ENCODE peak calls at places on chromosomes 12 and 14, in six cellular contexts. One of them, this sample, is unnamed.

GRCh38 chr14:54102051-54102456 is 145.4 kb upstream of the BMP4 start:
- DNase-seq in GM10248: no peak
- DNase-seq in mesothelial cell of epicardium: no peak
- DNase-seq in CD8-positive, alpha-beta memory T cell: no peak
- DNase-seq in HCEC 1CT: no peak
- DNase-seq in HEK293T: no peak
- DNase-seq in this sample: no peak

GRCh38 chr14:73953731-73954130 is 3.6 kb downstream of the COQ6 start:
- DNase-seq in GM10248: no peak
- DNase-seq in mesothelial cell of epicardium: no peak
- DNase-seq in CD8-positive, alpha-beta memory T cell: no peak
- DNase-seq in HCEC 1CT: no peak
- DNase-seq in HEK293T: no peak
- DNase-seq in this sample: no peak

GRCh38 chr14:39977198-39977597 is 545.0 kb upstream of the FBXO33 start:
- DNase-seq in GM10248: no peak
- DNase-seq in mesothelial cell of epicardium: no peak
- DNase-seq in CD8-positive, alpha-beta memory T cell: no peak
- DNase-seq in HCEC 1CT: no peak
- DNase-seq in HEK293T: no peak
- DNase-seq in this sample: no peak

GRCh38 chr12:13342971-13343370 is 146.4 kb downstream of the EMP1 start:
- DNase-seq in GM10248: no peak
- DNase-seq in mesothelial cell of epicardium: no peak
- DNase-seq in CD8-positive, alpha-beta memory T cell: no peak
- DNase-seq in HCEC 1CT: no peak
- DNase-seq in HEK293T: no peak
- DNase-seq in this sample: no peak

GRCh38 chr12:93896962-93897361 is 219.8 kb downstream of the CRADD start:
- DNase-seq in GM10248: no peak
- DNase-seq in mesothelial cell of epicardium: no peak
- DNase-seq in CD8-positive, alpha-beta memory T cell: no peak
- DNase-seq in HCEC 1CT: no peak
- DNase-seq in HEK293T: no peak
- DNase-seq in this sample: no peak

GRCh38 chr12:54413284-54414190 is 5.5 kb downstream of the ITGA5 start:
- DNase-seq in GM10248: peak
- DNase-seq in mesothelial cell of epicardium: no peak
- DNase-seq in CD8-positive, alpha-beta memory T cell: peak
- DNase-seq in HCEC 1CT: peak
- DNase-seq in HEK293T: no peak
- DNase-seq in this sample: no peak

GRCh38 chr14:94971750-94972149 is 185.6 kb downstream of the DICER1 start:
- DNase-seq in GM10248: no peak
- DNase-seq in mesothelial cell of epicardium: no peak
- DNase-seq in CD8-positive, alpha-beta memory T cell: no peak
- DNase-seq in HCEC 1CT: no peak
- DNase-seq in HEK293T: no peak
- DNase-seq in this sample: no peak

GRCh38 chr12:75650989-75651695 is 139.7 kb upstream of the KRR1 start:
- DNase-seq in GM10248: no peak
- DNase-seq in mesothelial cell of epicardium: no peak
- DNase-seq in CD8-positive, alpha-beta memory T cell: no peak
- DNase-seq in HCEC 1CT: no peak
- DNase-seq in HEK293T: no peak
- DNase-seq in this sample: no peak

GRCh38 chr12:108565976-108566375 is 3.6 kb downstream of the ISCU start:
- DNase-seq in GM10248: no peak
- DNase-seq in mesothelial cell of epicardium: no peak
- DNase-seq in CD8-positive, alpha-beta memory T cell: peak
- DNase-seq in HCEC 1CT: peak
- DNase-seq in HEK293T: no peak
- DNase-seq in this sample: peak

GRCh38 chr12:41684997-41685396 is 459.7 kb downstream of the GXYLT1 start:
- DNase-seq in GM10248: no peak
- DNase-seq in mesothelial cell of epicardium: no peak
- DNase-seq in CD8-positive, alpha-beta memory T cell: no peak
- DNase-seq in HCEC 1CT: no peak
- DNase-seq in HEK293T: no peak
- DNase-seq in this sample: no peak

GRCh38 chr12:122099856-122100255 is 21.3 kb downstream of the MLXIP start:
- DNase-seq in GM10248: no peak
- DNase-seq in mesothelial cell of epicardium: no peak
- DNase-seq in CD8-positive, alpha-beta memory T cell: no peak
- DNase-seq in HCEC 1CT: no peak
- DNase-seq in HEK293T: no peak
- DNase-seq in this sample: no peak

GRCh38 chr12:49730568-49731101 is 10.7 kb upstream of the TMBIM6 start:
- DNase-seq in GM10248: no peak
- DNase-seq in mesothelial cell of epicardium: no peak
- DNase-seq in CD8-positive, alpha-beta memory T cell: no peak
- DNase-seq in HCEC 1CT: no peak
- DNase-seq in HEK293T: no peak
- DNase-seq in this sample: no peak

GRCh38 chr14:24441904-24442239 is 704 bp downstream of the SDR39U1 start:
- DNase-seq in GM10248: no peak
- DNase-seq in mesothelial cell of epicardium: no peak
- DNase-seq in CD8-positive, alpha-beta memory T cell: no peak
- DNase-seq in HCEC 1CT: peak
- DNase-seq in HEK293T: no peak
- DNase-seq in this sample: no peak

GRCh38 chr14:38910092-38910491 is 192.9 kb downstream of the SEC23A start:
- DNase-seq in GM10248: no peak
- DNase-seq in mesothelial cell of epicardium: no peak
- DNase-seq in CD8-positive, alpha-beta memory T cell: no peak
- DNase-seq in HCEC 1CT: no peak
- DNase-seq in HEK293T: no peak
- DNase-seq in this sample: no peak

GRCh38 chr12:110367209-110367864 is 36.2 kb downstream of the ANAPC7 start:
- DNase-seq in GM10248: no peak
- DNase-seq in mesothelial cell of epicardium: no peak
- DNase-seq in CD8-positive, alpha-beta memory T cell: no peak
- DNase-seq in HCEC 1CT: no peak
- DNase-seq in HEK293T: no peak
- DNase-seq in this sample: peak

GRCh38 chr12:100715976-100716657 is 78.5 kb upstream of the ANO4 start:
- DNase-seq in GM10248: no peak
- DNase-seq in mesothelial cell of epicardium: no peak
- DNase-seq in CD8-positive, alpha-beta memory T cell: no peak
- DNase-seq in HCEC 1CT: no peak
- DNase-seq in HEK293T: no peak
- DNase-seq in this sample: peak

GRCh38 chr14:74380845-74381244 is 32.6 kb downstream of the VRTN start:
- DNase-seq in GM10248: no peak
- DNase-seq in mesothelial cell of epicardium: no peak
- DNase-seq in CD8-positive, alpha-beta memory T cell: no peak
- DNase-seq in HCEC 1CT: no peak
- DNase-seq in HEK293T: no peak
- DNase-seq in this sample: no peak

GRCh38 chr14:74501135-74501614 is 7.6 kb downstream of the ISCA2 start:
- DNase-seq in GM10248: no peak
- DNase-seq in mesothelial cell of epicardium: peak
- DNase-seq in CD8-positive, alpha-beta memory T cell: no peak
- DNase-seq in HCEC 1CT: peak
- DNase-seq in HEK293T: peak
- DNase-seq in this sample: peak

GRCh38 chr12:44835641-44836379 is 40.3 kb downstream of the NELL2 start:
- DNase-seq in GM10248: no peak
- DNase-seq in mesothelial cell of epicardium: no peak
- DNase-seq in CD8-positive, alpha-beta memory T cell: no peak
- DNase-seq in HCEC 1CT: no peak
- DNase-seq in HEK293T: no peak
- DNase-seq in this sample: no peak

GRCh38 chr12:70267550-70267949 is 24.3 kb downstream of the CNOT2 start:
- DNase-seq in GM10248: no peak
- DNase-seq in mesothelial cell of epicardium: no peak
- DNase-seq in CD8-positive, alpha-beta memory T cell: no peak
- DNase-seq in HCEC 1CT: peak
- DNase-seq in HEK293T: no peak
- DNase-seq in this sample: no peak

GRCh38 chr14:54901380-54902142 is 1.1 kb downstream of the GCH1 start:
- DNase-seq in GM10248: no peak
- DNase-seq in mesothelial cell of epicardium: no peak
- DNase-seq in CD8-positive, alpha-beta memory T cell: no peak
- DNase-seq in HCEC 1CT: no peak
- DNase-seq in HEK293T: no peak
- DNase-seq in this sample: no peak

GRCh38 chr12:114476159-114476558 is 70.2 kb upstream of the TBX5 start:
- DNase-seq in GM10248: no peak
- DNase-seq in mesothelial cell of epicardium: no peak
- DNase-seq in CD8-positive, alpha-beta memory T cell: no peak
- DNase-seq in HCEC 1CT: peak
- DNase-seq in HEK293T: peak
- DNase-seq in this sample: no peak

GRCh38 chr12:58202933-58203713 is 261.8 kb downstream of the ATP23 start:
- DNase-seq in GM10248: no peak
- DNase-seq in mesothelial cell of epicardium: no peak
- DNase-seq in CD8-positive, alpha-beta memory T cell: no peak
- DNase-seq in HCEC 1CT: no peak
- DNase-seq in HEK293T: no peak
- DNase-seq in this sample: no peak

GRCh38 chr12:89939468-89940215 is 231.0 kb upstream of the ATP2B1 start:
- DNase-seq in GM10248: no peak
- DNase-seq in mesothelial cell of epicardium: no peak
- DNase-seq in CD8-positive, alpha-beta memory T cell: no peak
- DNase-seq in HCEC 1CT: peak
- DNase-seq in HEK293T: no peak
- DNase-seq in this sample: no peak

GRCh38 chr14:36429692-36430091 is 90.3 kb downstream of the NKX2-1 start:
- DNase-seq in GM10248: no peak
- DNase-seq in mesothelial cell of epicardium: no peak
- DNase-seq in CD8-positive, alpha-beta memory T cell: no peak
- DNase-seq in HCEC 1CT: no peak
- DNase-seq in HEK293T: no peak
- DNase-seq in this sample: no peak

This sample was measured in D341Med.